ENCODE peak calls at places on chromosome 1, in ten cellular contexts. Q is GM12865; N is nephron progenitor cell; S is lower lobe of right lung; X is left ventricle myocardium inferior; R is CD8-positive, alpha-beta T cell; Z is adrenal gland; E is coronary artery; F is OCI-LY7; C is foreskin fibroblast. V is an unnamed sample.

GRCh38 chr1:14320986-14321385 is 277.5 kb upstream of the KAZN start:
- DNase-seq in Q (no peak), N (no peak), S (no peak), X (no peak), R (no peak), Z (no peak), E (no peak), F (peak; percentile 64), C (no peak), V (no peak)

GRCh38 chr1:107724648-107725047 is 240.3 kb downstream of the VAV3 start:
- DNase-seq in Q (no peak), N (no peak), S (no peak), X (no peak), R (no peak), Z (no peak), E (no peak), F (no peak), C (peak; percentile 4), V (no peak)

GRCh38 chr1:151340870-151341754 is 5.9 kb downstream of the RFX5 start:
- DNase-seq in Q (peak; percentile 76), N (peak; percentile 51), S (no peak), X (no peak), R (peak; percentile 33), Z (peak; percentile 62), E (no peak), F (peak; percentile 89), C (peak; percentile 79), V (no peak)

GRCh38 chr1:24981632-24982007 is 51.5 kb upstream of the RUNX3 start:
- DNase-seq in Q (no peak), N (no peak), S (no peak), X (no peak), R (no peak), Z (no peak), E (no peak), F (no peak), C (no peak), V (no peak)

GRCh38 chr1:217089239-217090014 is 366.2 kb upstream of the ESRRG start:
- DNase-seq in Q (no peak), N (peak; percentile 52), S (no peak), X (peak; percentile 24), R (no peak), Z (peak; percentile 45), E (no peak), F (no peak), C (peak; percentile 3), V (no peak)

GRCh38 chr1:29331731-29332130 is 95.4 kb downstream of the PTPRU start:
- DNase-seq in Q (no peak), N (no peak), S (no peak), X (no peak), R (no peak), Z (no peak), E (no peak), F (no peak), C (no peak), V (no peak)

GRCh38 chr1:161817155-161817730 is 51.1 kb downstream of the ATF6 start:
- DNase-seq in Q (no peak), N (no peak), S (no peak), X (no peak), R (no peak), Z (no peak), E (no peak), F (no peak), C (no peak), V (no peak)

GRCh38 chr1:22635436-22635835 is 992 bp upstream of the C1QA start:
- DNase-seq in Q (no peak), N (no peak), S (no peak), X (peak; percentile 34), R (no peak), Z (no peak), E (no peak), F (no peak), C (no peak), V (no peak)

GRCh38 chr1:160779662-160780397 is 16.1 kb upstream of the LY9 start:
- DNase-seq in Q (peak; percentile 70), N (peak; percentile 49), S (no peak), X (no peak), R (no peak), Z (no peak), E (no peak), F (peak; percentile 82), C (no peak), V (no peak)

GRCh38 chr1:160778976-160779375 is 17.0 kb upstream of the LY9 start:
- DNase-seq in Q (no peak), N (no peak), S (no peak), X (no peak), R (no peak), Z (no peak), E (no peak), F (no peak), C (no peak), V (no peak)

GRCh38 chr1:160781914-160782689 is 13.9 kb upstream of the LY9 start:
- DNase-seq in Q (peak; percentile 88), N (no peak), S (no peak), X (no peak), R (no peak), Z (no peak), E (no peak), F (peak; percentile 84), C (no peak), V (no peak)

GRCh38 chr1:160781129-160781808 is 14.7 kb upstream of the LY9 start:
- DNase-seq in Q (no peak), N (no peak), S (peak; percentile 54), X (no peak), R (no peak), Z (no peak), E (no peak), F (no peak), C (no peak), V (no peak)

DNA sequence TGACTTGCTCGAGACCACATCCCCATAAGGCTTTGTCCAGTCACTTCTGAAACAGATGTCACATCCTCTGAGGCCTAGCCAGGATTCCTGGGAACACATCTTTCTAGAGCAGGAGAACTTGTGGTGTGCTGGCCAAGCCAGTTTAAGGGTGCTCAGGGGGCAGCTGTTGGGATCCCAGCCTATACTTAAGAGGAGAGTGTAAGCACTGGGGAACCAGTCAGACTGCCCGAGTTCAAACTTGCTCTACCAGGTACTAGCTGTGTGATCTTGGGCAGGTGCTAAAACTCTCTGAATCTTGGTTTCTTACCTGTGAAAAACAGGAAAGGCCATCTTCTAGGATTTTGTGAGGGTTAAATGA is 15.6 kb upstream of the LY9 start:
- DNase-seq in Q (no peak), N (no peak), S (no peak), X (no peak), R (no peak), Z (no peak), E (no peak), F (no peak), C (no peak), V (no peak)
- TF ChIP-seq CTCF in Q (no peak), N (no peak), S (no peak), X (no peak), R (no peak), Z (no peak), E (no peak), F (peak; percentile 19), C (no peak), V (no peak)

DNA sequence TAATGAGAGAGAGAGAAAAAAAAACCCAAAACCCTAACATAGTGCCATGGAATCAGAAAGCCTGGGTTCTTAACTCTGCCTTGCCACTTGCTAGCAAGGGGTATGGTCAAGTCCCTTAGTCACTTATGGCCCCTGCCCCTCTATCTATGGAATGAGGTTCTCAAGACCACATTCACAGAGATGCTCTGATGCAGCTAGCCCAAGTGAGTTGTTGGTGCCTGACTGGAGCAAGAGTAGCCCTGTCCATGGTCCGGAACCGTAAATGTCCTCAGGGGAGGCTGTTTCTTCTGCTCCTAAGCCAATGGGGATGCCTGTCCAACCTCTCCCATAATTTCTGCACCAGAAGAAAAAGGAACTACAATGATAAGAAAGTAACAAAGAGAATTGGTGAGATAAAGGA is 56.8 kb downstream of the CSMD2 start:
- DNase-seq in Q (no peak), N (no peak), S (no peak), X (no peak), R (no peak), Z (no peak), E (no peak), F (no peak), C (no peak), V (peak; percentile 54)
- TF ChIP-seq CTCF in Q (no peak), N (no peak), S (no peak), X (no peak), R (no peak), Z (no peak), E (no peak), F (no peak), C (no peak), V (no peak)

DNA sequence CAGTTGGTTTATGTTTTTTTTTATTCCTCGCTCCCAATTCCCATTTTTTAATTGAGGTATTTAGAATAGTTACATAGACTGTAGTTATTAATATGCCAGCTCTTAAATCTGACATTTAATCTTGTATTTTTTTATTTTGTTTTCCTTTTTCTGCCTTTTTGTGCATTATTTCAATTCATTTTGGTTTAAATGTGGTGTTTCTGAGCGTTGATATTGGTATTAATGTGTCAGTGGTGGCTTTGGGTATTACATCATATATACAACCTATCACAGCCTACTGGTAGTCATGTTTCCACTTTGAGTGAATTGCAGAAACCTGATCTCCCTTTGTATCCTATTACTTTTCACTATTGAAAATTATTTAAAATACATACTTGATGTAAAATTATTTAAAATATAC is 1027.3 kb downstream of the KCNT2 start:
- DNase-seq in Q (no peak), N (no peak), S (no peak), X (no peak), R (no peak), Z (no peak), E (no peak), F (no peak), C (no peak), V (no peak)
- TF ChIP-seq CTCF in Q (no peak), N (peak; percentile 20), S (no peak), X (no peak), R (no peak), Z (no peak), E (no peak), F (peak; percentile 27), C (no peak), V (no peak)

GRCh38 chr1:224433671-224434446 is 738 bp downstream of the WDR26 start:
- DNase-seq in Q (peak; percentile 24), N (peak; percentile 64), S (peak; percentile 69), X (peak; percentile 40), R (peak; percentile 34), Z (peak; percentile 33), E (peak; percentile 77), F (peak; percentile 58), C (no peak), V (no peak)

GRCh38 chr1:224435318-224435763 is 744 bp upstream of the WDR26 start:
- DNase-seq in Q (peak; percentile 30), N (no peak), S (no peak), X (no peak), R (no peak), Z (peak; percentile 38), E (no peak), F (peak; percentile 33), C (peak; percentile 88), V (no peak)

GRCh38 chr1:224433041-224433670 is 1.4 kb downstream of the WDR26 start:
- DNase-seq in Q (no peak), N (peak; percentile 50), S (peak; percentile 49), X (no peak), R (peak; percentile 14), Z (no peak), E (peak; percentile 72), F (peak; percentile 13), C (no peak), V (no peak)

GRCh38 chr1:224435999-224436398 is 1.4 kb upstream of the WDR26 start:
- DNase-seq in Q (no peak), N (no peak), S (no peak), X (no peak), R (no peak), Z (no peak), E (no peak), F (no peak), C (no peak), V (no peak)

GRCh38 chr1:224434447-224435317 is at the start of gene WDR26:
- DNase-seq in Q (peak; percentile 90), N (peak; percentile 78), S (peak; percentile 84), X (peak; percentile 73), R (peak; percentile 69), Z (peak; percentile 78), E (peak; percentile 84), F (peak; percentile 93), C (peak; percentile 65), V (no peak)
- TF ChIP-seq CTCF in Q (peak; percentile 19), N (no peak), S (no peak), X (peak; percentile 13), R (peak; percentile 18), Z (peak; percentile 34), E (no peak), F (no peak), C (no peak), V (no peak)